ENCODE peak calls at places on chromosomes 12 and 14, in six cellular contexts. F is stomach, K is fibroblast of the aortic adventitia, N is hepatocyte, H is A549, Z is astrocyte of the spinal cord. M is an unnamed sample.
A peak's percentile ranks its signal among the peaks of the same experiment; 100 is the strongest.

GRCh38 chr12:64221656-64222010 is 463 bp downstream of the KICS2 start:
- DNase-seq in Z (peak; percentile 78), K (peak; percentile 72), N (peak; percentile 93), H (peak; percentile 92), F (peak; percentile 90), M (peak; percentile 76)

GRCh38 chr12:132490481-132491348 is 764 bp downstream of the FBRSL1 start:
- DNase-seq in F (no peak), Z (no peak), K (peak; percentile 17), N (peak; percentile 73), H (no peak), M (peak; percentile 37)

GRCh38 chr12:94892544-94893267 is 110.8 kb downstream of the NDUFA12 start:
- DNase-seq in F (no peak), H (no peak), K (no peak), N (no peak), Z (no peak), M (no peak)

GRCh38 chr14:58280954-58281787 is 17.2 kb upstream of the ARID4A start:
- DNase-seq in K (peak; percentile 92), F (no peak), Z (peak; percentile 89), H (peak; percentile 72), N (peak; percentile 71), M (peak; percentile 98)

GRCh38 chr12:4292266-4293063 is 18.9 kb downstream of the CCND2 start:
- DNase-seq in N (no peak), Z (no peak), H (no peak), F (no peak), K (no peak), M (no peak)

GRCh38 chr14:43399289-43399688 is 1107.8 kb downstream of the FSCB start:
- DNase-seq in N (no peak), Z (no peak), H (no peak), K (no peak), F (no peak), M (no peak)

GRCh38 chr14:70893842-70894237 is 13.4 kb upstream of the PCNX1 start:
- DNase-seq in K (no peak), N (no peak), Z (no peak), F (no peak), H (no peak), M (no peak)

GRCh38 chr14:34649344-34649743 is 19.4 kb upstream of the SNX6 start:
- DNase-seq in K (peak; percentile 79), H (peak; percentile 25), F (no peak), N (no peak), Z (peak; percentile 92), M (peak; percentile 81)

DNA sequence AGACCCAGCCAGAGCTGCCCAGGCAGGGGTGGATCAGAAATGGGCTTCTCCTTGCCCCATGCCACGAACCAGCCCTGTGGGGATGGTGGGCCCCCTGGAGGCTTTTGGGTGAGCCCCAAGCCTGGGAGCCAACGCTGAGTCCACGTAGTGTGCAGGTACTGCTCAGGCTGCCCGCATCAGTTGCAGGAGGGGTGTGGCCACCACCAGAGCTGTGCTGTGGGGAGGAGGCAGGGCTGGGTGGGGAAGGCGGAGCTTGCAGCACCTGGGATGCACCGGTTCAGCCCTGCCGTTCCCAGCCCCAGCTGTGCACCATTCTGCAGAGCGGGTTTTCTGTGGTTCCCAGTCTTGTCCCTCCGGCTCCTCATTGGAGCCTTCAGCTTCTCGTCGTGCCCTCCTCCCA is 36.3 kb downstream of the IL31 start:
- DNase-seq in N (peak; percentile 43), Z (no peak), K (no peak), F (no peak), H (no peak), M (no peak)
- H3K4me3 ChIP-seq in N (no peak overlapping the region), Z (no peak overlapping the region), K (no peak overlapping the region), F (no peak overlapping the region), H (no peak overlapping the region), M (no peak overlapping the region)

DNA sequence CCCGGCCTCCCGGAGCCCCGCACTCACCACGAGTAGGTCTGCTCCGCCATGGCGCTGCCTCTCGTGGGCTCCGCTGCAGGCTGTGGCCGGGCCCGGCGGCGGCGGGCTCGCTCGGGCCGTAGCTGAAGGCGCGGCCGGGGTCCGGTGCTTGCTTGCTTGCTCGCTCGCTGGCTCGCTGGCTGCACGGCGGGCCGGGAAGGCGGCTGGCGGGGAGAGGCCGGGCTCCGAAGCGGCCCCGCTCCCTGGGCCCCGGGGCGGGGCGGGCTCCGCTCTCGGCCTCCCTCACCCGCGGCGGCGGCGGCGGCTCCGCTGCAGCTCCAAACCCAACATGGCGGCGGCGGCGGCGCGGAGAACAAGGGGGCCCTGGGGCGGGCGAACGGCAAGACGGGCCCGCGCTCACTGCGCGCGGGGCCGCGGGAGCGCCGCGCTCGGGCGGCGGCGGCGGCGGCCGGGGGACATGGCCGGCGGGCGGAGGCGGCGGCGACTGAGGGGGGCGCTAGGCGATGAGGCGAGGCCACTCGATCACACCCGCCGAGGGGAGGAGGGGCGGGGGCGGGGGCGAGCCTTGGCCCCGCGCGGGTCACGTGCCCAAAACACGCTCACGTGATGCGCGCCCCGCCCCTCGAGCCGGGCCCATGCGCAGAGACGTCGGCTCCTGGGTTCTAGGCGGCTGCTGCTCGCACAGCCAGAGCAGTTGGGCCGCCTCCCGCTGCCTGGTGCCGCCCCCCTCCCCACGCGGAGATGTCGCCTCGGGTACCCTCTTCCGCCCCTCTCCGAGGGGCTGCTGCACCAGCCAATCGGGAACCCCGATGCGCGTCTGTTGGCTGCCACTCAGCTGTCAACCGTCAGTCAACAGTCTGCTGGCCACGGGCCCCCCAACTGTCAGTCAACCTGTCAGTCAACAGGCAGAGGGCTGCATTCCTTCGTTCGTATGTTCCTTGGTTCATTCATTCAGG is at the start of gene SPPL3:
- DNase-seq in F (peak; percentile 94), H (peak; percentile 89), K (peak; percentile 68), N (peak; percentile 96), Z (peak; percentile 86), M (peak; percentile 82)
- TF ChIP-seq CTCF in F (no peak), H (peak; percentile 34), K (no peak), N (no peak), Z (no peak), M (no peak)

GRCh38 chr14:28057286-28058011 is 709.1 kb upstream of the FOXG1 start:
- DNase-seq in Z (peak; percentile 23), F (no peak), N (peak; percentile 37), K (peak; percentile 1), H (no peak), M (peak; percentile 13)
- H3K4me3 ChIP-seq in Z (no peak overlapping the region), F (peak overlapping the region; percentile 33), N (no peak overlapping the region), K (peak overlapping the region; percentile 39), H (no peak overlapping the region), M (peak overlapping the region; percentile 37)

GRCh38 chr12:125187148-125187733 is 122.0 kb downstream of the AACS start:
- DNase-seq in N (no peak), K (peak; percentile 18), H (no peak), Z (no peak), F (no peak), M (no peak)
- TF ChIP-seq CTCF in N (no peak), K (no peak), H (no peak), Z (no peak), F (no peak), M (no peak)